ENCODE peak calls at places on chromosomes 16 and 17, in seven cellular contexts. L, X, M, W, R, V and J are unnamed samples.

GRCh38 chr16:70647461-70648359 is 1.4 kb downstream of the IL34 start:
- DNase-seq in V (no peak), R (no peak), M (no peak), W (no peak), X (no peak), L (no peak), J (no peak)

GRCh38 chr17:46818929-46819859 is 702 bp upstream of the WNT3 start:
- DNase-seq in M (no peak), X (no peak), R (no peak), L (no peak), W (no peak), V (no peak), J (peak; percentile 15)

GRCh38 chr17:60153606-60154355 is 4.0 kb downstream of the CA4 start:
- DNase-seq in W (peak; percentile 27), L (no peak), V (no peak), X (no peak), M (no peak), R (no peak), J (no peak)

GRCh38 chr16:19704321-19705130 is 13.5 kb downstream of the KNOP1 start:
- DNase-seq in R (peak; percentile 69), W (peak; percentile 88), M (peak; percentile 72), X (no peak), V (no peak), L (no peak), J (no peak)

GRCh38 chr17:59141860-59142259 is 13.1 kb downstream of the SKA2 start:
- DNase-seq in R (no peak), M (no peak), W (no peak), X (no peak), V (no peak), L (no peak), J (no peak)

GRCh38 chr16:49849709-49850108 is 6.2 kb downstream of the ZNF423 start:
- DNase-seq in X (no peak), L (no peak), R (no peak), M (no peak), W (no peak), V (no peak), J (no peak)

GRCh38 chr17:66649818-66650489 is 185.0 kb upstream of the CACNG5 start:
- DNase-seq in X (no peak), M (no peak), V (no peak), W (no peak), L (no peak), R (no peak), J (no peak)

GRCh38 chr17:35742496-35742895 is 10.5 kb downstream of the GAS2L2 start:
- DNase-seq in V (no peak), M (no peak), L (no peak), X (no peak), W (no peak), R (no peak), J (no peak)

GRCh38 chr17:79942591-79943353 is 92.9 kb downstream of the TBC1D16 start:
- DNase-seq in W (no peak), L (no peak), V (no peak), M (peak; percentile 46), R (no peak), X (no peak), J (peak; percentile 78)

GRCh38 chr17:17034496-17035066 is 7.7 kb upstream of the MPRIP start:
- DNase-seq in X (no peak), W (no peak), R (no peak), L (no peak), V (no peak), M (no peak), J (no peak)

GRCh38 chr16:55499951-55500350 is 8.9 kb upstream of the LPCAT2 start:
- DNase-seq in R (peak; percentile 86), W (peak; percentile 72), V (no peak), X (no peak), M (peak; percentile 99), L (peak; percentile 41), J (no peak)

GRCh38 chr16:58021661-58022551 is 3.6 kb upstream of the MMP15 start:
- DNase-seq in X (no peak), W (peak; percentile 47), M (peak; percentile 65), V (no peak), L (no peak), R (no peak), J (no peak)

GRCh38 chr16:85484337-85485295 is 128.5 kb upstream of the GSE1 start:
- DNase-seq in M (no peak), X (no peak), R (no peak), L (no peak), W (no peak), V (no peak), J (no peak)

GRCh38 chr16:12891836-12892235 is 9.6 kb upstream of the SHISA9 start:
- DNase-seq in V (no peak), M (no peak), R (no peak), L (no peak), X (no peak), W (no peak), J (no peak)

GRCh38 chr16:30722443-30722842 is 23.5 kb downstream of the SRCAP start:
- DNase-seq in L (no peak), X (no peak), V (no peak), R (no peak), M (no peak), W (no peak), J (no peak)

GRCh38 chr17:68768804-68769203 is 167.6 kb upstream of the FAM20A start:
- DNase-seq in M (no peak), W (no peak), R (no peak), L (no peak), V (no peak), X (no peak), J (no peak)

GRCh38 chr17:67477687-67478086 is 100.6 kb downstream of the PITPNC1 start:
- DNase-seq in V (peak; percentile 15), M (no peak), R (no peak), W (no peak), X (peak; percentile 70), L (peak; percentile 43), J (no peak)

GRCh38 chr17:35001549-35001948 is 21.2 kb downstream of the LIG3 start:
- DNase-seq in X (no peak), R (no peak), V (no peak), M (no peak), L (no peak), W (no peak), J (no peak)

GRCh38 chr16:48321307-48322036 is 63.7 kb downstream of the SIAH1 start:
- DNase-seq in L (no peak), X (peak; percentile 30), V (no peak), R (peak; percentile 8), W (peak; percentile 55), M (peak; percentile 25), J (no peak)

GRCh38 chr16:57591086-57591869 is 37.2 kb upstream of the ADGRG1 start:
- DNase-seq in R (peak; percentile 83), X (peak; percentile 80), M (peak; percentile 88), V (peak; percentile 39), W (peak; percentile 53), L (peak; percentile 76), J (peak; percentile 48)